ENCODE peak calls at places on chromosomes 4 and X, in seven cellular contexts. R is Peyer's patch, X is breast epithelium, F is mesothelial cell of epicardium, K is sigmoid colon, O is choroid plexus epithelial cell, B is GM23338. G is an unnamed sample.

GRCh38 chr4:6591781-6592180 is 16.8 kb downstream of the MAN2B2 start:
- DNase-seq in O (no peak), K (no peak), F (no peak), R (no peak), B (no peak), X (no peak), G (no peak)

GRCh38 chr4:105461221-105462041 is 12.4 kb downstream of the PPA2 start:
- DNase-seq in X (no peak), R (no peak), F (no peak), K (no peak), B (no peak), O (peak; percentile 48), G (no peak)

GRCh38 chr4:184745747-184746531 is 12.0 kb upstream of the CENPU start:
- DNase-seq in F (peak; percentile 38), B (peak; percentile 90), O (peak; percentile 94), X (peak; percentile 79), R (peak; percentile 72), K (peak; percentile 89), G (peak; percentile 72)

GRCh38 chrX:26442340-26442739 is 226.4 kb downstream of the MAGEB5 start:
- DNase-seq in K (no peak), O (peak; percentile 68), F (no peak), B (peak; percentile 43), X (no peak), R (no peak), G (no peak)

GRCh38 chr4:8297691-8298485 is 28.3 kb downstream of the HTRA3 start:
- DNase-seq in K (peak; percentile 46), O (no peak), F (peak; percentile 17), R (no peak), B (no peak), X (no peak), G (no peak)

GRCh38 chr4:826508-827208 is 729 bp upstream of the CPLX1 start:
- DNase-seq in X (no peak), K (peak; percentile 58), R (no peak), B (peak; percentile 75), F (no peak), O (peak; percentile 18), G (no peak)

GRCh38 chr4:24693636-24694035 is 101.7 kb upstream of the SOD3 start:
- DNase-seq in K (no peak), X (no peak), F (no peak), B (no peak), O (no peak), R (no peak), G (no peak)

GRCh38 chr4:78534286-78534955 is 17.1 kb upstream of the ANXA3 start:
- DNase-seq in X (peak; percentile 77), F (no peak), R (no peak), K (no peak), B (no peak), O (no peak), G (no peak)

GRCh38 chr4:151649461-151649860 is 111.3 kb downstream of the GATB start:
- DNase-seq in K (no peak), X (no peak), R (no peak), F (no peak), B (no peak), O (no peak), G (no peak)

GRCh38 chr4:99828477-99828876 is 11.8 kb downstream of the DAPP1 start:
- DNase-seq in B (no peak), R (no peak), X (no peak), F (no peak), K (no peak), O (no peak), G (no peak)

GRCh38 chr4:119498520-119498919 is 130.1 kb downstream of the PDE5A start:
- DNase-seq in R (no peak), X (no peak), O (peak; percentile 96), K (peak; percentile 75), B (no peak), F (no peak), G (no peak)

GRCh38 chr4:45004326-45004725 is 278.0 kb upstream of the GNPDA2 start:
- DNase-seq in O (no peak), R (no peak), X (no peak), K (no peak), F (no peak), B (no peak), G (no peak)

GRCh38 chr4:75514949-75515612 is 808 bp downstream of the THAP6 start:
- DNase-seq in B (no peak), O (no peak), R (no peak), K (no peak), X (no peak), F (no peak), G (no peak)

GRCh38 chrX:45295587-45295986 is 94.9 kb upstream of the DIPK2B start:
- DNase-seq in F (no peak), X (no peak), B (no peak), O (peak; percentile 75), K (no peak), R (no peak), G (no peak)

GRCh38 chrX:141314441-141314840 is 72.1 kb upstream of the SPANXC start:
- DNase-seq in K (no peak), O (peak; percentile 2), R (no peak), X (no peak), F (no peak), B (no peak), G (no peak)

GRCh38 chr4:79584902-79585301 is 176.9 kb upstream of the GK2 start:
- DNase-seq in R (no peak), K (no peak), B (no peak), O (no peak), F (no peak), X (no peak), G (no peak)

GRCh38 chr4:78171482-78171881 is 114.4 kb downstream of the FRAS1 start:
- DNase-seq in B (peak; percentile 78), R (no peak), O (no peak), X (no peak), F (no peak), K (no peak), G (no peak)

GRCh38 chr4:82739292-82740190 is 59.1 kb downstream of the SCD5 start:
- DNase-seq in O (peak; percentile 73), F (peak; percentile 45), X (no peak), B (peak; percentile 85), R (peak; percentile 23), K (peak; percentile 70), G (peak; percentile 73)

GRCh38 chr4:52199574-52200338 is 148.7 kb downstream of the SPATA18 start:
- DNase-seq in B (no peak), F (no peak), O (peak; percentile 24), R (no peak), X (no peak), K (no peak), G (no peak)

GRCh38 chr4:65747386-65747785 is 77.1 kb upstream of the EPHA5 start:
- DNase-seq in X (no peak), B (no peak), F (no peak), O (peak; percentile 1), R (no peak), K (no peak), G (no peak)

GRCh38 chrX:49079489-49080428 is at the start of gene WDR45:
- DNase-seq in O (peak; percentile 70), F (no peak), R (peak; percentile 69), K (peak; percentile 88), X (peak; percentile 67), B (peak; percentile 56), G (peak; percentile 79)

GRCh38 chr4:73998040-73999011 is at the start of gene CXCL5:
- DNase-seq in X (no peak), R (no peak), O (peak; percentile 75), F (no peak), K (no peak), B (peak; percentile 86), G (no peak)

GRCh38 chr4:16835597-16836247 is 62.7 kb downstream of the LDB2 start:
- DNase-seq in O (no peak), F (no peak), R (no peak), K (no peak), X (no peak), B (no peak), G (no peak)

GRCh38 chr4:69749771-69750170 is 10.6 kb downstream of the SULT1B1 start:
- DNase-seq in R (no peak), O (peak; percentile 81), B (no peak), F (no peak), X (no peak), K (no peak), G (no peak)

GRCh38 chrX:103586314-103586646 is 965 bp downstream of the TCEAL4 start:
- DNase-seq in R (no peak), O (peak; percentile 16), B (no peak), X (no peak), F (no peak), K (no peak), G (no peak)

GRCh38 chr4:2042207-2042946 is 16.8 kb upstream of the NAT8L start:
- DNase-seq in K (no peak), B (no peak), O (no peak), F (no peak), X (no peak), R (peak; percentile 37), G (no peak)
- TF ChIP-seq CTCF in K (no peak), B (no peak), O (no peak), F (no peak), X (no peak), R (no peak), G (no peak)

GRCh38 chrX:120365320-120365719 is 3.4 kb downstream of the ATP1B4 start:
- DNase-seq in K (no peak), B (peak; percentile 69), R (peak; percentile 45), F (no peak), X (no peak), O (peak; percentile 23), G (no peak)
- TF ChIP-seq CTCF in K (no peak), B (peak; percentile 62), R (peak; percentile 17), F (peak; percentile 27), X (no peak), O (peak; percentile 63), G (peak; percentile 38)

DNA sequence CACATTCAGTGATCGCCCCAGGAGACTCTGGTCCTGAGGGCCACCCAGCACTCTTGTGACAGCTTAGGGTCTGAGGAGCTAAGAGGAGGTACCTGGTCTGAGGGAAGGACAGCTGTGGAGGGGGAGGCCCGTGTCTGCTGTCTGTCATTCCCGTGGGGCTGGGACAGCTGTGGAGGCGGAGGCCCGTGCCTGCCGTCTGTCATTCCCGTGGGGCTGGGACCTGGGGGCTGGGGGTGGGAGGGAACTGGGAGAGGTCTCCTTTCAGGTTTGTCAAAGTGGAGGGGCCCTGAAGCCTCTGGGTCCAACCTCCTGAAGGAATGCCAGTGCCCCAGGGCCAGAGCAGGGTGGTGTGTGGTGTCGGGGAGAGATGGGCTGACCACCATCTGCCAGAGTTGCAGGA is 45.0 kb upstream of the ADRA2C start:
- DNase-seq in R (no peak), F (no peak), O (no peak), X (no peak), K (no peak), B (no peak), G (no peak)
- TF ChIP-seq CTCF in R (no peak), F (no peak), O (no peak), X (no peak), K (no peak), B (no peak), G (no peak)

GRCh38 chrX:107429090-107429489 is 20.4 kb upstream of the FRMPD3 start:
- DNase-seq in R (no peak), O (peak; percentile 38), B (peak; percentile 42), X (no peak), K (no peak), F (no peak), G (no peak)
- TF ChIP-seq CTCF in R (peak; percentile 17), O (peak; percentile 48), B (peak; percentile 38), X (no peak), K (no peak), F (no peak), G (peak; percentile 22)

GRCh38 chrX:129779747-129780146 is at the start of gene SASH3:
- DNase-seq in X (no peak), F (no peak), R (peak; percentile 95), K (peak; percentile 78), B (no peak), O (no peak), G (no peak)
- TF ChIP-seq CTCF in X (no peak), F (no peak), R (no peak), K (no peak), B (no peak), O (no peak), G (no peak)